ENCODE peak calls at places on chromosomes 3 and 15, in eight cellular contexts. M is activated T-cell treated with anti-CD3 and anti-CD28 coated beads for 1 hour; H is mucosa of descending colon; I is hepatic stellate cell; J is RWPE2; B is GM12891; A is T1000; G is activated CD4-positive, alpha-beta T cell treated with anti-CD3 and anti-CD28 coated beads for 24 hours. L is an unnamed sample.

GRCh38 chr3:32842531-32842931 is 24.7 kb downstream of the TRIM71 start:
- DNase-seq in M (no peak), H (peak), I (no peak), J (no peak), B (no peak), A (no peak), G (no peak), L (no peak)

GRCh38 chr15:99432271-99433025 is 133.3 kb upstream of the MEF2A start:
- DNase-seq in M (no peak), H (peak), I (no peak), J (peak), B (no peak), A (no peak), G (no peak), L (no peak)

GRCh38 chr3:21392521-21392920 is 358.5 kb downstream of the ZNF385D start:
- DNase-seq in M (no peak), H (no peak), I (peak), J (no peak), B (no peak), A (no peak), G (no peak), L (no peak)

GRCh38 chr3:190595807-190596206 is 81.9 kb downstream of the IL1RAP start:
- DNase-seq in M (no peak), H (no peak), I (no peak), J (no peak), B (no peak), A (no peak), G (no peak), L (no peak)

GRCh38 chr3:110624571-110624970 is 447.0 kb upstream of the NECTIN3 start:
- DNase-seq in M (no peak), H (no peak), I (no peak), J (no peak), B (no peak), A (no peak), G (no peak), L (no peak)

GRCh38 chr15:88833688-88834087 is 30.5 kb downstream of the ACAN start:
- DNase-seq in M (no peak), H (no peak), I (peak), J (no peak), B (no peak), A (no peak), G (no peak), L (no peak)

GRCh38 chr15:48003447-48003846 is 117.3 kb upstream of the SLC24A5 start:
- DNase-seq in M (no peak), H (no peak), I (no peak), J (no peak), B (no peak), A (no peak), G (no peak), L (no peak)

GRCh38 chr3:191409791-191410359 is 51.1 kb upstream of the PYDC2 start:
- DNase-seq in M (no peak), H (no peak), I (no peak), J (no peak), B (no peak), A (no peak), G (no peak), L (no peak)

GRCh38 chr3:182979103-182979697 is 1.1 kb downstream of the DCUN1D1 start:
- DNase-seq in M (no peak), H (no peak), I (no peak), J (no peak), B (no peak), A (no peak), G (no peak), L (no peak)

GRCh38 chr3:13876451-13876850 is 3.4 kb downstream of the WNT7A start:
- DNase-seq in M (no peak), H (no peak), I (no peak), J (peak), B (no peak), A (no peak), G (no peak), L (no peak)

GRCh38 chr15:40053234-40054055 is 14.5 kb upstream of the SRP14 start:
- DNase-seq in M (no peak), H (no peak), I (no peak), J (no peak), B (no peak), A (no peak), G (no peak), L (no peak)

GRCh38 chr3:13463618-13464400 is 16.3 kb upstream of the HDAC11 start:
- DNase-seq in M (no peak), H (no peak), I (no peak), J (no peak), B (no peak), A (no peak), G (no peak), L (no peak)

GRCh38 chr3:105448338-105448982 is 81.8 kb downstream of the ALCAM start:
- DNase-seq in M (no peak), H (no peak), I (peak), J (no peak), B (no peak), A (no peak), G (no peak), L (peak)

L was measured in left lobe of liver.